ENCODE peak calls at places on chromosomes 5 and 9, in four cellular contexts. B is HepG2, R is GM12878, J is K562. O is an unnamed sample.

GRCh38 chr9:30584559-30584958 is 1799.9 kb upstream of the ACO1 start:
- DNase-seq in R (no peak), J (no peak), B (no peak), O (no peak)

GRCh38 chr5:55633574-55634203 is 78.4 kb downstream of the SLC38A9 start:
- DNase-seq in R (no peak), B (no peak), J (no peak), O (no peak)

GRCh38 chr5:141560725-141561483 is 57.9 kb downstream of the DIAPH1 start:
- DNase-seq in B (peak; percentile 10), R (no peak), J (peak; percentile 59), O (peak; percentile 98)

GRCh38 chr9:129474740-129475404 is 146.0 kb downstream of the C9orf50 start:
- DNase-seq in R (no peak), B (no peak), J (no peak), O (no peak)

GRCh38 chr9:137893670-137894069 is 16.1 kb downstream of the CACNA1B start:
- DNase-seq in R (no peak), B (no peak), J (no peak), O (no peak)

GRCh38 chr9:92984976-92985375 is 37.7 kb downstream of the FGD3 start:
- DNase-seq in R (no peak), J (no peak), B (no peak), O (no peak)

GRCh38 chr5:62077823-62078550 is 228.0 kb upstream of the KIF2A start:
- DNase-seq in J (no peak), B (no peak), R (no peak), O (no peak)

GRCh38 chr9:34555435-34556230 is 32.8 kb upstream of the ENHO start:
- DNase-seq in B (no peak), J (no peak), R (no peak), O (no peak)

GRCh38 chr9:101087426-101087825 is 58.9 kb downstream of the PLPPR1 start:
- DNase-seq in B (no peak), J (no peak), R (no peak), O (no peak)

GRCh38 chr5:121503111-121503840 is 348.4 kb upstream of the FTMT start:
- DNase-seq in R (no peak), B (peak; percentile 13), J (peak; percentile 18), O (peak; percentile 85)

GRCh38 chr5:15737036-15737821 is 237.2 kb downstream of the FBXL7 start:
- DNase-seq in R (no peak), B (no peak), J (no peak), O (no peak)

DNA sequence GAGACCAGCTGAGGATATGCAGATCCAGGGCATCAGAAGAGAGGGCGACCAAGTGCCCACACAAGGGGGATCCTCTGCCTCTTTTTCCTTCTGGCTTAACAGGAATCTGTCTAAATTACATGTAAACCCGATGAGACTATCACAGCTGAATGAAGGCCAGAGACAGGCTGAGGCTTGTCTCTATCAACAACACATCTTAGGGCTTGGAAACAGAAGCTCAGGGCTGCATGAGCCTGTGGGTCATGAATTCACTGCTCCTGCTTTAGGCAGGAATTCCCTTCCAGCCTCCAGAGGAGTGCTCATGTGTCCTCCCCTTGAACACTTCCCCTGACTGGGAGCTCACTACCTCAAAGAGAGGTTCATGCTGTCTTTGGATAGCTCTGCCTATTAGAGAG is 106.1 kb upstream of the PHYKPL start:
- DNase-seq in J (no peak), B (no peak), R (no peak), O (no peak)
- TF ChIP-seq POLR2AphosphoS5 in J (no peak), B (no peak), R (no peak), O (no peak)

DNA sequence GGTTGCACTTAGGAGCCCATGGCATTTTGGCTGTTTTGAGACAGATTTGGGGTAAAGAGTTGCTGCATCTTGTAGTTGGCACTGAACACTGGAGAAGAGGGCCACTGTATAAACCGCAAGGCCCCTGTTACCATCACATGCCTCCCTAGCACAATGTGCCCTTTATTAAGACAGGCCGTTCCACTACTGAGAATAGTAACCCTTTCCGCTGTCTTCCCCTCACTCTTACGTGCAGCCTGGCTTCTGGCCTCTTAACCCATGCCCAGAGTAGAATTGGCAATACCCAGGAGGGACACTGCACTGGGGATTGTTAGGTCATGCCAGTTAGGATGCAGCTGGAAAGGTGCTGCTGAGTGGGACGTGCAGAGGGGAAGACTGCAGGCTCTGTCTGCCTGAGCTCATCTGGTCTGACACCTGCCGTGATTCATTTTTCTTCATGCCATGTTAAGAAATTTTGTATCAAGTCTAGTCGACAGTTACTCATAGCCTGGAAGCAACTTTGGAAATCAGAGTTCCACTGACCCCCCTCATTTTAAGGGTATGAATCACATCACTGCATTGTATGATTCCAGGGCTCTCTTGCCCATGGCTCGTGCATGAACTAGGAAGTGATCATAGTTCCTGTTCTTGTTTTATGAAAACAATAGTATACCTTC is 146.9 kb upstream of the DMRT1 start:
- DNase-seq in R (no peak), J (no peak), B (no peak), O (no peak)
- TF ChIP-seq JUNB in R (no peak), J (no peak), B (no peak), O (no peak)

DNA sequence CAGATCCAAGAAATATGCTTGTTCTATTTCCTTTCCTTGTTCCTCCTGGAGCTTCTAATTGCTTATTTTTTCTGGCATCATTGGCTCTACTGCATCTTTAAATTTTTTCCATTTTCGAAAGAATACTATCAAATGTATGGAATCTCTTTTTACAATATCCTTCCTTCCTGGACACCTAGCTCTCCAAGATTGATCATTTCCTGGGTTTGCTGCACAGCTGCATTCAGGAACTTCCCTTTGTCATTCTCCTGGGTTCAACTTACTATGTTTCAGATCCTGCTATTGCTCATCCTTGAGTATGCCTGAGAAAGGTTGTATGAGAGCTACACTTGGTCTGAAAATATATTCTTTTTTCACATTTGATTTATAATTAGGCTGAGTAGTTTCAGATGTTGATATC is 73.7 kb upstream of the ERCC6L2 start:
- DNase-seq in J (no peak), B (no peak), R (no peak), O (no peak)
- TF ChIP-seq POLR2AphosphoS5 in J (no peak), B (no peak), R (no peak), O (no peak)

GRCh38 chr5:179124329-179124852 is 64.2 kb downstream of the ZNF354C start:
- DNase-seq in R (no peak), J (no peak), B (no peak), O (no peak)
- TF ChIP-seq JUNB in R (no peak), J (no peak), B (no peak), O (no peak)

GRCh38 chr9:136232964-136233363 is 12.6 kb downstream of the QSOX2 start:
- DNase-seq in J (no peak), R (no peak), B (no peak), O (no peak)

GRCh38 chr9:136230773-136231172 is 14.8 kb downstream of the QSOX2 start:
- DNase-seq in R (no peak), B (no peak), J (no peak), O (no peak)

GRCh38 chr9:136233868-136234267 is 11.7 kb downstream of the QSOX2 start:
- DNase-seq in J (no peak), B (no peak), R (no peak), O (no peak)

GRCh38 chr9:136230365-136230764 is 15.2 kb downstream of the QSOX2 start:
- DNase-seq in J (peak; percentile 34), R (no peak), B (no peak), O (no peak)

GRCh38 chr9:136231478-136232297 is 13.9 kb downstream of the QSOX2 start:
- DNase-seq in J (peak; percentile 66), B (no peak), R (no peak), O (no peak)
- TF ChIP-seq POLR2AphosphoS5 in J (no peak), B (no peak), R (no peak), O (no peak)